ENCODE peak calls at places on chromosomes 5 and 9, in five cellular contexts. J is stimulated activated CD8-positive, alpha-beta memory T cell treated with anti-CD3 and anti-CD28 coated beads, Interleukin-15, amount 100 ng/mL, for 1 hour; X is putamen; B is HT1080; M is NCI-H524. Q is an unnamed sample.

GRCh38 chr9:24035816-24036215 is 209.8 kb upstream of the ELAVL2 start:
- DNase-seq in J (no peak), X (no peak), B (no peak), M (peak; percentile 93), Q (no peak)

GRCh38 chr9:19048966-19049871 is at the start of gene RRAGA:
- DNase-seq in J (peak; percentile 86), X (peak; percentile 94), B (peak; percentile 97), M (peak; percentile 97), Q (peak; percentile 79)

GRCh38 chr5:178165585-178165984 is 11.9 kb upstream of the NHP2 start:
- DNase-seq in J (no peak), X (no peak), B (no peak), M (no peak), Q (no peak)

GRCh38 chr5:14256756-14257393 is 113.7 kb downstream of the TRIO start:
- DNase-seq in J (no peak), X (no peak), B (no peak), M (no peak), Q (no peak)

GRCh38 chr9:134321957-134322741 is 4.1 kb upstream of the RXRA start:
- DNase-seq in J (no peak), X (no peak), B (no peak), M (no peak), Q (no peak)

GRCh38 chr5:149434162-149435014 is 55.3 kb upstream of the IL17B start:
- DNase-seq in J (peak; percentile 16), X (no peak), B (peak; percentile 64), M (peak; percentile 66), Q (no peak)

GRCh38 chr5:131242728-131243255 is 21.1 kb upstream of the CDC42SE2 start:
- DNase-seq in J (no peak), X (no peak), B (peak; percentile 94), M (no peak), Q (no peak)

GRCh38 chr5:168578506-168579205 is 512 bp downstream of the PANK3 start:
- DNase-seq in J (no peak), X (peak; percentile 67), B (no peak), M (peak; percentile 71), Q (peak; percentile 40)

GRCh38 chr9:115992834-115993233 is 160.8 kb upstream of the PAPPA start:
- DNase-seq in J (no peak), X (no peak), B (peak; percentile 72), M (no peak), Q (no peak)

GRCh38 chr5:93381057-93381456 is 200.0 kb downstream of the NR2F1-AS1 start:
- DNase-seq in J (no peak), X (no peak), B (peak; percentile 42), M (no peak), Q (no peak)

GRCh38 chr5:425714-426113 is 17.3 kb upstream of the EXOC3 start:
- DNase-seq in J (no peak), X (no peak), B (no peak), M (peak; percentile 47), Q (no peak)

GRCh38 chr9:97963232-97963631 is 19.9 kb upstream of the ANP32B start:
- DNase-seq in J (no peak), X (no peak), B (no peak), M (no peak), Q (no peak)

GRCh38 chr5:19802686-19803085 is 185.3 kb downstream of the CDH18 start:
- DNase-seq in J (no peak), X (no peak), B (no peak), M (no peak), Q (no peak)

GRCh38 chr9:27924502-27924901 is 351.2 kb upstream of the C9orf72 start:
- DNase-seq in J (no peak), X (no peak), B (peak; percentile 34), M (no peak), Q (no peak)

GRCh38 chr5:56123531-56124243 is 109.4 kb downstream of the ANKRD55 start:
- DNase-seq in J (no peak), X (no peak), B (peak; percentile 100), M (peak; percentile 33), Q (peak; percentile 1)

GRCh38 chr5:93990504-93991085 is 249.2 kb upstream of the POU5F2 start:
- DNase-seq in J (no peak), X (no peak), B (no peak), M (no peak), Q (no peak)

GRCh38 chr5:101136454-101136853 is 233.4 kb upstream of the ST8SIA4 start:
- DNase-seq in J (no peak), X (no peak), B (no peak), M (no peak), Q (no peak)

GRCh38 chr5:39399135-39400036 is 25.4 kb downstream of the DAB2 start:
- DNase-seq in J (no peak), X (peak; percentile 63), B (peak; percentile 97), M (no peak), Q (no peak)

GRCh38 chr5:168012006-168012405 is 279.4 kb upstream of the WWC1 start:
- DNase-seq in J (no peak), X (no peak), B (no peak), M (no peak), Q (no peak)

GRCh38 chr9:78097541-78097940 is 65.9 kb upstream of the GNAQ start:
- DNase-seq in J (no peak), X (peak; percentile 57), B (peak; percentile 3), M (no peak), Q (no peak)